ENCODE peak calls at places on chromosomes 12 and 14, in four cellular contexts. R, Q, J and N are unnamed samples.
A peak's percentile ranks its signal among the peaks of the same experiment; 100 is the strongest.

GRCh38 chr12:5124401-5124800 is 80.7 kb downstream of the KCNA5 start:
- DNase-seq in R (no peak), Q (no peak), J (no peak), N (no peak)

GRCh38 chr12:111313833-111314259 is 55.0 kb downstream of the PHETA1 start:
- DNase-seq in R (peak; percentile 71), Q (no peak), J (peak; percentile 72), N (peak; percentile 81)

GRCh38 chr12:101204598-101205304 is 5.3 kb downstream of the SLC5A8 start:
- DNase-seq in R (no peak), Q (no peak), J (no peak), N (no peak)

GRCh38 chr14:76931629-76932402 is 96.7 kb downstream of the IRF2BPL start:
- DNase-seq in R (no peak), Q (no peak), J (no peak), N (no peak)

GRCh38 chr14:32121536-32121935 is 44.4 kb downstream of the ARHGAP5 start:
- DNase-seq in R (no peak), Q (no peak), J (no peak), N (no peak)

GRCh38 chr14:69153848-69154208 is 909 bp upstream of the DCAF5 start:
- DNase-seq in R (peak; percentile 50), Q (no peak), J (peak; percentile 44), N (peak; percentile 27)

GRCh38 chr14:98984027-98984718 is 287.8 kb downstream of the BCL11B start:
- DNase-seq in R (no peak), Q (no peak), J (no peak), N (no peak)

GRCh38 chr14:101927859-101928258 is 36.5 kb upstream of the DYNC1H1 start:
- DNase-seq in R (peak; percentile 96), Q (no peak), J (peak; percentile 87), N (peak; percentile 98)

GRCh38 chr14:99679996-99680395 is 4.1 kb upstream of the CYP46A1 start:
- DNase-seq in R (no peak), Q (no peak), J (no peak), N (no peak)

GRCh38 chr12:56271031-56271430 is 4.3 kb downstream of the COQ10A start:
- DNase-seq in R (no peak), Q (no peak), J (no peak), N (peak; percentile 38)

GRCh38 chr14:65179918-65180724 is 77.8 kb upstream of the MAX start:
- DNase-seq in R (peak; percentile 91), Q (no peak), J (peak; percentile 70), N (peak; percentile 89)

GRCh38 chr12:104446646-104447415 is 9.9 kb upstream of the CHST11 start:
- DNase-seq in R (no peak), Q (no peak), J (no peak), N (no peak)

GRCh38 chr12:1171657-1172056 is 180.6 kb downstream of the ERC1 start:
- DNase-seq in R (peak; percentile 36), Q (no peak), J (no peak), N (peak; percentile 71)

GRCh38 chr12:89833337-89834252 is 125.0 kb upstream of the ATP2B1 start:
- DNase-seq in R (no peak), Q (no peak), J (no peak), N (no peak)

GRCh38 chr12:92138144-92138543 is 7.5 kb downstream of the BTG1 start:
- DNase-seq in R (no peak), Q (no peak), J (no peak), N (no peak)

GRCh38 chr12:110726708-110727369 is 15.9 kb downstream of the PPP1CC start:
- DNase-seq in R (no peak), Q (no peak), J (no peak), N (no peak)

GRCh38 chr12:76688627-76689026 is 75.3 kb upstream of the ZDHHC17 start:
- DNase-seq in R (no peak), Q (no peak), J (no peak), N (no peak)

GRCh38 chr12:100141666-100141997 is 1.0 kb downstream of the BLTP3B start:
- DNase-seq in R (peak; percentile 53), Q (no peak), J (no peak), N (peak; percentile 87)

GRCh38 chr12:120994589-120995337 is 16.4 kb downstream of the HNF1A start:
- DNase-seq in R (no peak), Q (no peak), J (no peak), N (no peak)

GRCh38 chr12:120678572-120678971 is 8.4 kb upstream of the MLEC start:
- DNase-seq in R (no peak), Q (no peak), J (no peak), N (no peak)

GRCh38 chr12:117733292-117733805 is 235.4 kb downstream of the KSR2 start:
- DNase-seq in R (no peak), Q (no peak), J (no peak), N (no peak)

GRCh38 chr14:68210729-68211299 is 391.2 kb downstream of the RAD51B start:
- DNase-seq in R (peak; percentile 27), Q (no peak), J (no peak), N (peak; percentile 29)

GRCh38 chr12:49092086-49092815 is 2.4 kb downstream of the DHH start:
- DNase-seq in R (peak; percentile 48), Q (no peak), J (no peak), N (peak; percentile 64)

GRCh38 chr14:89359477-89360222 is 57.4 kb downstream of the FOXN3 start:
- DNase-seq in R (peak; percentile 68), Q (no peak), J (no peak), N (no peak)

GRCh38 chr12:58541300-58541690 is 379.0 kb downstream of the LRIG3 start:
- DNase-seq in R (no peak), Q (no peak), J (no peak), N (peak; percentile 40)

GRCh38 chr12:14960548-14961465 is 594 bp downstream of the ARHGDIB start:
- DNase-seq in R (no peak), Q (no peak), J (no peak), N (no peak)

GRCh38 chr14:44854114-44854513 is 107.6 kb downstream of the KLHL28 start:
- DNase-seq in R (no peak), Q (no peak), J (no peak), N (no peak)

GRCh38 chr12:113154351-113154973 is 4.9 kb downstream of the CFAP73 start:
- DNase-seq in R (no peak), Q (no peak), J (no peak), N (peak; percentile 75)

GRCh38 chr12:114689075-114689994 is 5.4 kb upstream of the TBX3 start:
- DNase-seq in R (no peak), Q (no peak), J (no peak), N (no peak)
- H3K27me3 ChIP-seq in R (no peaks in the 10 kb centered on the region), Q (no peaks in the 10 kb centered on the region), J (peaks cover 100% of the 10 kb centered on the region), N (peaks cover 88% of the 10 kb centered on the region)

DNA sequence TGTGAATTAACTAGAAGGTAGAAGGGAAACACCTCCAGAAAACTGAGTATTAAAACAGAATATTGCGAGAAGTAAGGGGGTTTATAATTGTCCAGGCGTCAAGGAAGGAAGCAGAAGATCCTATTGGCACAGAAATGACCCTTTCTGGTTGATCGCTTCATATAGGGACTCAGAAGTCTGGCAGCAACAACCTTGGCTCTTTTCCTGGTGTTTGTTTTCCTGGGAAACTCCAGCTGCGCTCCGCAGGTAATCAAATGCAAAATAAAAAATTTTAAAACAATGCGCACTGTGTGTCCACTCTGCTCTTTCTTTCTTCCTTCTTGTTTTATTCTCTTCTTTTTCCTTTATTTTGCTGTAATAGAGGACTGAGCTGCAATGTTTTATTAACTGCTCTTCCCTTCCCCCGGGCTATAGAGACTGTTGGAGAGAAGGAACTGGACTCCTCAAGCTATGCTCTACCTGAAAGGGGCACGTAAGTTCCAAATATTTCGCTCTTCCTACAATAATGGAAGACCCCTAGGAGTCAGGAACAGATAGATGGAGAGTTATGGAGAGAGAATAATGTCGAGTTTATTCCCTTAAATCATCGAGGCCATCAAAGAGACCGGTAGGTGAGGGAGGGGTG is 737 bp downstream of the SPX start:
- DNase-seq in R (no peak), Q (no peak), J (no peak), N (no peak)
- H3K4me3 ChIP-seq in R (no peak overlapping the region), Q (peak overlapping the region; percentile 46), J (peak overlapping the region; percentile 52), N (peak overlapping the region; percentile 71)

DNA sequence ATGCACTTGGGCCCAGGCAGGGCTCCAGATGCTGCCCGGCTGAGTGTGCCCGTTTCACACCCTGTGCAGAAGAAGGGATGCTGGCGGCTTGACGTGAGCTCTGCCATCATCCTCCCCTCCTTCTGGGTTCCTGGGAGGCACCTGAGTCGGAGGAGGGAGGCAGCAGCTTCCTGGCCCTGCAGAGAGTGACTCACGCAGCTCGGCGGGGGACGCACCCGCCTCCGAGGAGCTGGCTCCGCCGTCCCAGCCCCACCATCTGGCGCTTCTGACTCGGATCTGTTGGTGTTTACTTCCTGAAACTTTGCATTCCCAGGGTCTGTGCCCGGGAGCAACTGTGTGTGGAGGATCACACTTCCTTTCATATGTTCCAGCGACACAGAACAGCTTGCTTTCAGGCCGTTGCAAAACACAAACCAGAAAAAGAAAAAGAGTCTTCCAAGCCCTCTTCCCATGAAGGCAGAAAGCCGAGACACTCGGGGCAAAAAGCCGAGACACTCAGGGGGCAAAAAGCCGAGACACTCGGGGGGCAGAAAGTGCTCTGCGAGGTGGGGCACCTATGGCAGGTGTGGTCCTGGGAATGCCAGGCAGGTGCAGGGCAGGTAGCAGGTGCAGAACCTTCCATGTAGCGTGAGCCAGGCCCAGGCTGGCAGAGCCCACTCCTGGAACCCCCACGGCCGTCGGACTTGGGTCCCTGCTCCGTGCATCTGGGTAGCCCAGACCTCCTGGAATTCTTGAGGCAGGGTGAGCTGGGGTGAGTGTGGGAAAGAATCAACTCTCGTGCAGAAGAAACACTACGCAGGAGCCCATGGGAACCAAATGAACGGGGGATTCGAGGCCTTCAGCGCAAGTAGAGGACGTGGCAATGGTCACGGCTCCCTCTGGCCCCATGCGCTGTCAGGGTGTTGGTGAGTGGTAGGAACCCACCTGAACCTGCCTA is 27.6 kb upstream of the GALNT9 start:
- DNase-seq in R (peak; percentile 53), Q (no peak), J (no peak), N (peak; percentile 86)
- H3K9me3 ChIP-seq in R (no peaks in the 10 kb centered on the region), Q (no peaks in the 10 kb centered on the region), J (peaks cover 6% of the 10 kb centered on the region), N (no peaks in the 10 kb centered on the region)

GRCh38 chr12:68387338-68387737 is 55.2 kb upstream of the MDM1 start:
- DNase-seq in R (no peak), Q (no peak), J (no peak), N (no peak)

GRCh38 chr12:68391905-68392304 is 59.7 kb upstream of the MDM1 start:
- DNase-seq in R (no peak), Q (no peak), J (no peak), N (no peak)

GRCh38 chr12:68397566-68398158 is 65.5 kb upstream of the MDM1 start:
- DNase-seq in R (no peak), Q (no peak), J (no peak), N (no peak)

GRCh38 chr12:68393398-68393797 is 61.2 kb upstream of the MDM1 start:
- DNase-seq in R (no peak), Q (no peak), J (no peak), N (no peak)

DNA sequence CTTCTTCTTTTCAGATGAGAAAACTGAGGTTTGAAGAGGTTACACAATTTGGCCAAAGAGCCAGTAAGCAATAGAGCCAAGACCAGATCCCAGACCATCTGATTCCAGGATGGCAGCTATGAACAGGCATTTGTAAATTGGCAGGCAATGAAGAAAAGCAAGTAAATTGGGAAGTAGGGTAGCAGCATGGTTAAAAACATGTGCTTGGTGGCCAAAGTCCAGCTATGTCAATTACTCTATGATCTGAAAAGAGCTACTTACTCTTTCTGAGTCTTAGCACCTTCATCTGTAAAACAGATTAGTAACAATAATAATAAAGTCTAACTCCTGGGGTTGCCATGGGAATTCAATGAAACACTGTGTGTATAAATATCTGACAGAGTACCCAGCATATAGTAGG is 60.2 kb upstream of the MDM1 start:
- DNase-seq in R (no peak), Q (no peak), J (no peak), N (no peak)
- H3K27me3 ChIP-seq in R (no peaks in the 10 kb centered on the region), Q (no peaks in the 10 kb centered on the region), J (no peaks in the 10 kb centered on the region), N (no peaks in the 10 kb centered on the region)